ENCODE peak calls at places on chromosomes 3 and 15, in four cellular contexts. O is epithelial cell of esophagus, G is keratinocyte, K is right lobe of liver. L is an unnamed sample.

GRCh38 chr3:38562467-38562925 is 66.4 kb downstream of the EXOG start:
- DNase-seq in O (no peak), G (no peak), K (no peak), L (no peak)

GRCh38 chr15:99967841-99968371 is 234.7 kb upstream of the LYSMD4 start:
- DNase-seq in O (peak), G (peak), K (no peak), L (peak)

GRCh38 chr15:31464216-31465082 is 137.8 kb downstream of the KLF13 start:
- DNase-seq in O (no peak), G (no peak), K (no peak), L (peak)

GRCh38 chr3:100590114-100590839 is 19.1 kb upstream of the ADGRG7 start:
- DNase-seq in O (peak), G (peak), K (no peak), L (no peak)

GRCh38 chr3:20837676-20838302 is 651.8 kb upstream of the SGO1 start:
- DNase-seq in O (no peak), G (no peak), K (no peak), L (no peak)

GRCh38 chr15:42955518-42955917 is 34.9 kb upstream of the TTBK2 start:
- DNase-seq in O (peak), G (peak), K (no peak), L (no peak)

GRCh38 chr3:114686624-114687023 is 392.8 kb downstream of the TIGIT start:
- DNase-seq in O (no peak), G (no peak), K (no peak), L (no peak)

GRCh38 chr3:22724439-22724838 is 478.7 kb upstream of the UBE2E2 start:
- DNase-seq in O (no peak), G (no peak), K (no peak), L (no peak)

GRCh38 chr3:187946031-187946691 is 200.9 kb upstream of the BCL6 start:
- DNase-seq in O (peak), G (no peak), K (no peak), L (no peak)

GRCh38 chr15:75195766-75196241 is 5.9 kb upstream of the C15orf39 start:
- DNase-seq in O (no peak), G (no peak), K (no peak), L (peak)

GRCh38 chr3:117837391-117837790 is 1127.8 kb downstream of the TUSC7 start:
- DNase-seq in O (no peak), G (no peak), K (no peak), L (no peak)

GRCh38 chr3:122092460-122093165 is 37.5 kb downstream of the CD86 start:
- DNase-seq in O (peak), G (no peak), K (peak), L (no peak)

GRCh38 chr3:28781053-28781452 is 432.4 kb upstream of the AZI2 start:
- DNase-seq in O (no peak), G (no peak), K (no peak), L (no peak)

GRCh38 chr3:113695818-113696645 is at the start of gene USF3:
- DNase-seq in O (peak), G (no peak), K (peak), L (peak)

GRCh38 chr15:53625962-53626845 is 133.3 kb downstream of the WDR72 start:
- DNase-seq in O (no peak), G (no peak), K (no peak), L (peak)

DNA sequence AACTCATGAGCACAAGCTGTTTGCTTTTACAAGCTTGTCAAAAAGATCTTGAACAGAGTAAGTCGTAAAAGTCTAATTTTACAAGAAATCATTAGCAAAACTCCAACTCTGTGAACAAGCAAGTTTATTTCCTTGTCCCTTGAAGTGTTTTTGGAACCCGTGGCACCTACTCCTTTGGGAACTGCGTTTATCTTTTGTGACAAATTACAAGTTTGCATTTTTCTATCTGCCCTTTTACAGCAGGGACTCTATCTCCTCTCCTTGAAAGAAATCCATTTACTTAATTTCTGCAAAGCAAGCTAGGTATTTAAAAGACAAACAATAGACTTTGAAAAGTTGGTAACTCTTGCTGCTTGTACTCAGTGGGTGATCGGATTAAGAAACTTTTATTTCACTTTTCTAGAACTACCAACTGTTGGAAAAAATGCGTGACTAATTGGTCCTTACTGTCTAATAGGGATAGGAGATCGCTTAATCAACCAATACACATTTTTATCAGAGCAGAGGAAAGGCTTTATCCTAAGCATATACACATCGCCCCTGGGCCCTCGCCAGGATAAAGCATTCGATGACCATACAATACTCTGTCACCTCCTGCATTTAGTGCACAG is 1.9 kb downstream of the PRTG start:
- DNase-seq in O (no peak), G (no peak), K (no peak), L (no peak)
- H3K4me3 ChIP-seq in O (no peak), G (no peak), K (no peak), L (no peak)

DNA sequence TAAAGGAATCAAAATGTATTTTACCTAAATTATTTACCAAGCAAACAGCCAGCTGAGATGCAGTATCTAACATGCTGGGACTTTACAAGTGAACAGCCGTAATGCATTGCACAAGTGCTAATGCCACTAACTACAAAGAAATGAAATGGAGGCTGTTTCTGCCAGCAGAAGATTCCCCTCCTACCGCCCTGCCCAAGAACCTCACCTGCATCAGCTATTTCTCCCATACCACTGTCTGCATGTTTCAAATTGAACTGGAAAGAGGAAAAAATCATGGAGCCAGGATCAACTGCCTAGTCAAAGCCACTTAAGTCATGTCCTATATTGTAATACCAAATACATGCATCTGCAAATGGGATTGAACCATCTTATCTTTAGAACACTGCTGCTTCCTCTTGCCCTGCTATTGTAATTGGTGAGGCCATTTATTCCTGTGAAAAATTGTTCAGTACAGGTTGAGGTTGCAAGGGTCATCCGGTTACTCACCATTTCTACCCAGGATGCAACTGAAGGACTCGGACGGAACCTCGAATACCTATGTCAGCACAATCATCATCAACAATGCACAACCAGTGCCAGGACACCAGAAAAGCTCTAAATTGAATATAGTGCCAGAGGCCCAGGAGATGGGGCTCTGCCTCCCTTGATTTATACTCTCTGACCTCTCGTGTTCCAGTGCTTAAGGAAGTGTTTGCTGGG is 27.5 kb downstream of the ANXA2 start:
- DNase-seq in O (no peak), G (no peak), K (no peak), L (no peak)
- H3K4me3 ChIP-seq in O (no peak), G (no peak), K (no peak), L (no peak)

GRCh38 chr3:15983232-15983631 is 185.5 kb upstream of the ANKRD28 start:
- DNase-seq in O (peak), G (peak), K (no peak), L (no peak)
- H3K4me3 ChIP-seq in O (no peak), G (peak), K (no peak), L (no peak)

GRCh38 chr3:15782429-15782828 is 15.3 kb downstream of the ANKRD28 start:
- DNase-seq in O (no peak), G (no peak), K (no peak), L (no peak)
- H3K4me3 ChIP-seq in O (peak), G (peak), K (peak), L (no peak)

DNA sequence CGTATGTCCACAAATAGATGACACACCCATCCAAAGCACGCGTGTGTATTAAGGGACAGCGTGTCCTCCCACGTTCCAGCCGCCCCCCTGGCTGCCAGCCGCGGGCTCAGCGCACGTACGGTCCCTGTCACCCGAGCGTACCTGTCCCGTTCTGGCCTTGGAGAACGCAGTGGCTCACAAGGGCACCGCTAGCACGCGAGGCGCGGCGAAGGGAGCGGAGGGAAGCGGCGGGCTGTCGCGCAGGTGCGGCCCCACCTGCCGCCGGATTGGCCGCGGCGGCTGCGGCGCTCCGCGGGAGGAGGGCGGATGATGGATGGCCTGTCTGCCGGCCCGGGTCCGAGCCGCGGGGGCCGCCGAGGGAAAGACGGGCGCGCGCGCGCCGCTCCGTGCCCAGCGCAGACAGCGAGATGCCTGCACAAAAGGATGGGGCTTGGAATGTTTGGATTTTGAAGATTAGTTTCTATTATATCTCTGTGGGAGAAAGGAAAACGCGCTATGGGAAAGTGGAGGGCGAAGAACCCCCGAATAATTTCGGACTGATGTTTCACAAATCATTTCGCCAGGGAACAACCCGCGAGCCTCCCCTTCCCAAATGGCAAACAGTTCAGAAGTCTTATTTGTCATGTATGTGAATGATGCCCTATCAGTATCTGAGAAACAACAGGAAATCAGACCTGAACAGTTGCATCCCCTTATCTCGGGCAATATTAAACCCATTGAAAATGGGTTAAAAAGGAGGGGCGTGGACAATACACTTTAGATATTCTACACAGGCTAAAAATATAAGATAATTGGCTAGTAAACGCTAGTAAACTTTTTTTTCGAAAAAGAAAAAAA is 1003.6 kb upstream of the NR2F2 start:
- DNase-seq in O (peak), G (no peak), K (peak), L (peak)
- H3K4me3 ChIP-seq in O (peak), G (no peak), K (peak), L (peak)

GRCh38 chr15:51982770-51983103 is 11.2 kb upstream of the LEO1 start:
- DNase-seq in O (peak), G (no peak), K (no peak), L (no peak)

GRCh38 chr15:51982013-51982769 is 10.6 kb upstream of the LEO1 start:
- DNase-seq in O (peak), G (no peak), K (no peak), L (no peak)
- H3K4me3 ChIP-seq in O (no peak), G (peak), K (peak), L (no peak)

GRCh38 chr15:63556246-63556645 is 40.9 kb upstream of the FBXL22 start:
- DNase-seq in O (no peak), G (no peak), K (no peak), L (no peak)

GRCh38 chr15:63551400-63551799 is 45.8 kb upstream of the FBXL22 start:
- DNase-seq in O (peak), G (no peak), K (no peak), L (no peak)

GRCh38 chr15:63555520-63555919 is 41.7 kb upstream of the FBXL22 start:
- DNase-seq in O (no peak), G (no peak), K (no peak), L (no peak)

GRCh38 chr15:63554337-63554927 is 42.8 kb upstream of the FBXL22 start:
- DNase-seq in O (no peak), G (no peak), K (no peak), L (no peak)

DNA sequence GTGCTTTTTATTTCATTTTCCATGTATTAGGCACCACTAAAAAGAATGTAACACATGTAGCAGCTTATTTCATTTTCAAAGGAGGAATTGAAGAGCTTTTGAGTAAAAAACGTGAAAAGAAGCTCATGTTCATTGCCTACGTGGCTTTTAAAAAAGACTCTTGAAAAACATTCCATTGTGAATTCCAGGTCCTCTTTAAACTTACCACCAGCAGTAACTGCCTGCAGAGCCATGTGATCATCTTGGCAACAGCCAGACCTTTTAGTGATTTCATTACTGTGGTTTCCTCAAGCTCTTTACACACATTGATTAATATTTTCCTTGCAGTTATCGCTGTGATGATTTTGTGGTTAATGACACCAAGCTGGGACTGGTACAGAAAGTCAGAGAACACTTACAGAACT is 43.8 kb upstream of the FBXL22 start:
- DNase-seq in O (peak), G (peak), K (no peak), L (no peak)
- H3K4me3 ChIP-seq in O (no peak), G (no peak), K (no peak), L (no peak)